ENCODE peak calls at places on chromosome 5, in seven cellular contexts. U, X, A, L, M, T and W are unnamed samples.

GRCh38 chr5:124252094-124252750 is 494.2 kb downstream of the ZNF608 start:
- DNase-seq in U (no peak), X (no peak), A (no peak), L (no peak), M (no peak), T (no peak), W (no peak)

GRCh38 chr5:4661851-4662250 is 478.3 kb upstream of the ADAMTS16 start:
- DNase-seq in U (no peak), X (no peak), A (no peak), L (no peak), M (no peak), T (no peak), W (no peak)

GRCh38 chr5:118598311-118598710 is 390.0 kb downstream of the DTWD2 start:
- DNase-seq in U (no peak), X (no peak), A (no peak), L (no peak), M (no peak), T (no peak), W (no peak)

GRCh38 chr5:98769006-98769255 is 4.5 kb upstream of the RGMB start:
- DNase-seq in U (no peak), X (peak), A (peak), L (no peak), M (peak), T (no peak), W (peak)

GRCh38 chr5:151315998-151316597 is 12.5 kb upstream of the SLC36A3 start:
- DNase-seq in U (peak), X (peak), A (peak), L (peak), M (peak), T (peak), W (peak)

GRCh38 chr5:55913396-55914140 is 62.4 kb downstream of the IL31RA start:
- DNase-seq in U (no peak), X (no peak), A (no peak), L (no peak), M (no peak), T (no peak), W (no peak)

GRCh38 chr5:4422247-4422646 is 717.9 kb upstream of the ADAMTS16 start:
- DNase-seq in U (no peak), X (no peak), A (no peak), L (no peak), M (no peak), T (no peak), W (no peak)

GRCh38 chr5:134093351-134093750 is 21.1 kb upstream of the TCF7 start:
- DNase-seq in U (no peak), X (no peak), A (no peak), L (no peak), M (no peak), T (no peak), W (no peak)

GRCh38 chr5:110104728-110105127 is 415.0 kb downstream of the MAN2A1 start:
- DNase-seq in U (no peak), X (no peak), A (no peak), L (no peak), M (no peak), T (no peak), W (no peak)

GRCh38 chr5:74275204-74275992 is 365.1 kb downstream of the ENC1 start:
- DNase-seq in U (peak), X (no peak), A (no peak), L (no peak), M (no peak), T (no peak), W (no peak)

GRCh38 chr5:80010754-80011392 is 19.8 kb upstream of the MTX3 start:
- DNase-seq in U (no peak), X (no peak), A (no peak), L (no peak), M (no peak), T (no peak), W (no peak)

GRCh38 chr5:64384761-64385160 is 121.1 kb upstream of the RGS7BP start:
- DNase-seq in U (no peak), X (no peak), A (no peak), L (peak), M (no peak), T (no peak), W (no peak)
- TF ChIP-seq CTCF in U (no peak), X (no peak), A (peak), L (peak), M (no peak), T (no peak), W (no peak)

DNA sequence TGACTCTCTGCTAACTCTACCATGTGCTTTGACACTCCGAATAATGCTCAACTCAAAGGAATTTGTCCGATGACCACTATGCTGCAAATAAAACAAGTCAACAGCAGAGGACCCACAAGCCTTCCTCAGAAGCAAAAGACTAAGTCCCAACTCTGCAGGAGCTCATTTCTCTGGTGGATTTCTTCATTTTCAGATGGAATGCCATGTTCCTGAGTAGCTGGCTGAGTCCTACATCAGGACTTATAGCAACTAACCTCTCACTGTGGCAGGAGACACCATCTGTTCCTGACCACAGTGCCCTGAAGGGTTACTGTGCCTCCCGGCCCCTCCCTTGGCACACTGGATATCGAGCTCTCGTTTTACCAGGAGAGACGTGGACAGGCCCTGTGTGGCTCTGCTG is 20.8 kb downstream of the LHFPL2 start:
- DNase-seq in U (no peak), X (no peak), A (peak), L (no peak), M (no peak), T (no peak), W (no peak)
- TF ChIP-seq CTCF in U (no peak), X (no peak), A (no peak), L (no peak), M (no peak), T (no peak), W (no peak)

GRCh38 chr5:136799806-136800372 is 434.5 kb upstream of the TRPC7 start:
- DNase-seq in U (no peak), X (no peak), A (no peak), L (no peak), M (no peak), T (no peak), W (no peak)
- TF ChIP-seq CTCF in U (no peak), X (no peak), A (no peak), L (no peak), M (no peak), T (no peak), W (no peak)

GRCh38 chr5:130720355-130720754 is 444.7 kb downstream of the HINT1 start:
- DNase-seq in U (no peak), X (no peak), A (no peak), L (peak), M (no peak), T (no peak), W (no peak)
- TF ChIP-seq CTCF in U (no peak), X (no peak), A (peak), L (peak), M (peak), T (no peak), W (no peak)

GRCh38 chr5:152437861-152438260 is 32.8 kb upstream of the NMUR2 start:
- DNase-seq in U (no peak), X (no peak), A (no peak), L (no peak), M (no peak), T (no peak), W (no peak)
- TF ChIP-seq CTCF in U (no peak), X (no peak), A (no peak), L (no peak), M (no peak), T (no peak), W (no peak)

GRCh38 chr5:142716963-142717362 is 31.1 kb upstream of the FGF1 start:
- DNase-seq in U (peak), X (no peak), A (no peak), L (peak), M (no peak), T (peak), W (peak)
- TF ChIP-seq CTCF in U (peak), X (no peak), A (peak), L (peak), M (peak), T (peak), W (peak)

DNA sequence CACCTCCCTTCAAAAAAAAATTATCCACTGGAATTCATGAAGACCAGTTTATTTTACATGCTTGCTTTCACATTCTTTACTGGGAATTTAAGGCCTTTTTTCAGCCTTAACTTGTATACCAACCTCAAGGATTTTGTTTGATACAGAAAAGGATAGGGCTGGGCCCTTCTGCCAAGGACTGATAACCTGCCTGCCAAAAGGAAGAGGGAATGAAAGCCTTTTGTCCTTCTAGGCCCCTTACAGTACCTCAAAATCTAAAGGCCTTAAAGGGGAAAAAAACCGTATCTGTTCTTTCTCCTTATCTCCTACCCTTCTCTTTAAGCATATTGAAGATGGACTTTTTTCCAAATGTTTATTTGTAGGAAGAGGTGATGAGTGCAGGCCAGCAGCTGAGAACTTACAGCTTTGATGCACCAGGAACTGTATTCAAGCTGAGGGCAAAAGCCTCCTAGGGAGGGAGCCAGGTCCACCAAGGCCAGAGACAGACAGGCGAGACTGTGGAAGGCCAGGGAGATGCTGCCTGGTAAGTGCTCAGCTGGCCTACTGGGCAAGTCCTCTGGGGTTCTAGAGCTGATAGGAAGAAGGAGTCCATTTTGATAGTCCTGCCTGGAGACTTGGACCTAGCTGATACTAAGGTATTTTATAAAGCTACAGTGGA is 31.8 kb downstream of the FAXDC2 start:
- DNase-seq in U (no peak), X (no peak), A (no peak), L (no peak), M (no peak), T (no peak), W (no peak)
- TF ChIP-seq CTCF in U (no peak), X (no peak), A (no peak), L (no peak), M (no peak), T (no peak), W (no peak)

DNA sequence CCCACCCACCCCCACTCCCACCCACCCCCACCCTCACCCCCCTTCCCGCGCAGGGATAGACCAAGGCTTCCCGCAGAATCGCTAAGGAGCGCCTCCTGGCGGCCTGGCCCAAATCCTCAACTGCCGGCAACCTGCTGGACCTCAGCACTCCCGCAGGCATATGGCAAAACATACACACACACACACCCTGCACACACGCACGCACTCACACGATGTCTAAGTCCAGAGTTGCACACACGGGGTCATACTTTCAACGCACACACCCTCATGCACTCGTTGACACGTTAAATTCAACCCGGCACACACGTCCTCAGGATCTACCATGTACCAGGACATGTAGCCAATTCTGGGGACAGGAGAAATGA is 1.7 kb downstream of the CPLX2 start:
- DNase-seq in U (no peak), X (no peak), A (no peak), L (no peak), M (peak), T (no peak), W (no peak)
- TF ChIP-seq CTCF in U (peak), X (no peak), A (peak), L (peak), M (no peak), T (no peak), W (no peak)